ENCODE peak calls at places on chromosomes 2 and 18, in four cellular contexts. X, N, P and A are unnamed samples.

GRCh38 chr2:45000921-45001628 is 8.2 kb downstream of the SIX2 start:
- DNase-seq in X (no peak), N (no peak), P (no peak), A (no peak)

GRCh38 chr18:12256946-12257345 is 2.8 kb downstream of the CIDEA start:
- DNase-seq in X (no peak), N (no peak), P (no peak), A (no peak)

GRCh38 chr2:235230809-235231601 is 262.8 kb upstream of the AGAP1 start:
- DNase-seq in X (no peak), N (peak), P (peak), A (no peak)

GRCh38 chr2:86468162-86469033 is 27.2 kb downstream of the KDM3A start:
- DNase-seq in X (peak), N (no peak), P (no peak), A (no peak)

GRCh38 chr2:148342091-148342490 is 302.5 kb upstream of the EPC2 start:
- DNase-seq in X (no peak), N (no peak), P (no peak), A (no peak)

GRCh38 chr2:137957033-137957432 is 7.2 kb upstream of the HNMT start:
- DNase-seq in X (no peak), N (peak), P (no peak), A (peak)

GRCh38 chr18:32975501-32975900 is 202.7 kb upstream of the KLHL14 start:
- DNase-seq in X (no peak), N (no peak), P (no peak), A (no peak)

GRCh38 chr2:162457021-162457420 is 113.1 kb downstream of the GCA start:
- DNase-seq in X (no peak), N (no peak), P (no peak), A (no peak)

GRCh38 chr2:223000872-223001825 is 50.8 kb upstream of the KCNE4 start:
- DNase-seq in X (no peak), N (no peak), P (no peak), A (no peak)

GRCh38 chr18:44766461-44766860 is 85.8 kb downstream of the SETBP1 start:
- DNase-seq in X (no peak), N (no peak), P (no peak), A (no peak)

GRCh38 chr2:240624950-240625621 is at the start of gene GPR35:
- DNase-seq in X (peak), N (no peak), P (peak), A (peak)

GRCh38 chr18:28030458-28030857 is 146.5 kb downstream of the CDH2 start:
- DNase-seq in X (no peak), N (no peak), P (no peak), A (no peak)

GRCh38 chr2:10632230-10632629 is 57.5 kb downstream of the NOL10 start:
- DNase-seq in X (no peak), N (no peak), P (no peak), A (no peak)

GRCh38 chr18:361941-362913 is 94.4 kb upstream of the THOC1 start:
- DNase-seq in X (no peak), N (peak), P (no peak), A (peak)

GRCh38 chr2:133888107-133888506 is 319.8 kb upstream of the NCKAP5 start:
- DNase-seq in X (no peak), N (no peak), P (no peak), A (no peak)

GRCh38 chr2:98013407-98014042 is 17.8 kb upstream of the TMEM131 start:
- DNase-seq in X (no peak), N (peak), P (no peak), A (peak)

GRCh38 chr18:55515946-55516710 is 71.9 kb downstream of the TCF4 start:
- DNase-seq in X (no peak), N (no peak), P (no peak), A (peak)

GRCh38 chr2:37858725-37859267 is 66.3 kb upstream of the RMDN2 start:
- DNase-seq in X (no peak), N (no peak), P (no peak), A (no peak)

GRCh38 chr2:207475546-207475945 is 54.2 kb upstream of the CREB1 start:
- DNase-seq in X (no peak), N (no peak), P (no peak), A (no peak)

GRCh38 chr18:62539284-62540168 is 16.7 kb downstream of the ZCCHC2 start:
- DNase-seq in X (no peak), N (no peak), P (no peak), A (no peak)

GRCh38 chr2:182937864-182938263 is 71.4 kb upstream of the FRZB start:
- DNase-seq in X (no peak), N (no peak), P (no peak), A (no peak)

GRCh38 chr2:222688912-222689311 is 17.5 kb downstream of the MOGAT1 start:
- DNase-seq in X (no peak), N (peak), P (no peak), A (peak)

GRCh38 chr2:10162586-10163497 is 40.3 kb downstream of the RRM2 start:
- DNase-seq in X (no peak), N (no peak), P (no peak), A (no peak)

GRCh38 chr2:238851751-238852150 is 3.9 kb downstream of the TWIST2 start:
- DNase-seq in X (no peak), N (no peak), P (no peak), A (no peak)

GRCh38 chr2:238848941-238849853 is 1.3 kb downstream of the TWIST2 start:
- DNase-seq in X (no peak), N (no peak), P (no peak), A (peak)

GRCh38 chr2:238848566-238848940 is 668 bp downstream of the TWIST2 start:
- DNase-seq in X (no peak), N (no peak), P (no peak), A (no peak)

GRCh38 chr2:238851026-238851425 is 3.1 kb downstream of the TWIST2 start:
- DNase-seq in X (no peak), N (no peak), P (no peak), A (no peak)

GRCh38 chr2:238850096-238850495 is 2.2 kb downstream of the TWIST2 start:
- DNase-seq in X (no peak), N (no peak), P (no peak), A (no peak)
- H3K4me3 ChIP-seq in X (no peak), N (peak), P (peak), A (peak)

GRCh38 chr2:8249191-8249590 is 432.7 kb upstream of the ID2 start:
- DNase-seq in X (no peak), N (no peak), P (peak), A (no peak)
- H3K4me3 ChIP-seq in X (no peak), N (no peak), P (no peak), A (no peak)

GRCh38 chr2:63844616-63845015 is 2.9 kb downstream of the UGP2 start:
- DNase-seq in X (no peak), N (no peak), P (no peak), A (no peak)
- H3K4me3 ChIP-seq in X (peak), N (peak), P (peak), A (no peak)

GRCh38 chr2:168698959-168699358 is 103.5 kb upstream of the NOSTRIN start:
- DNase-seq in X (no peak), N (no peak), P (no peak), A (no peak)
- H3K4me3 ChIP-seq in X (no peak), N (no peak), P (no peak), A (no peak)

GRCh38 chr2:231460073-231460861 is 4.0 kb downstream of the NCL start:
- DNase-seq in X (peak), N (no peak), P (no peak), A (no peak)

GRCh38 chr2:231463698-231464575 is at the start of gene NCL:
- DNase-seq in X (peak), N (peak), P (peak), A (peak)

GRCh38 chr2:231464576-231465540 is 574 bp upstream of the NCL start:
- DNase-seq in X (peak), N (peak), P (peak), A (no peak)

GRCh38 chr2:231461516-231461971 is 2.7 kb downstream of the NCL start:
- DNase-seq in X (no peak), N (no peak), P (no peak), A (no peak)

GRCh38 chr2:231462729-231463465 is 1.4 kb downstream of the NCL start:
- DNase-seq in X (no peak), N (no peak), P (no peak), A (no peak)
- H3K4me3 ChIP-seq in X (peak), N (peak), P (peak), A (peak)

GRCh38 chr2:210502997-210503621 is 26.6 kb upstream of the LANCL1 start:
- DNase-seq in X (peak), N (peak), P (no peak), A (peak)
- H3K4me3 ChIP-seq in X (no peak), N (peak), P (no peak), A (peak)

GRCh38 chr2:55524884-55525437 is 5.4 kb downstream of the CFAP36 start:
- DNase-seq in X (no peak), N (no peak), P (no peak), A (no peak)

GRCh38 chr2:55526174-55526573 is 6.7 kb downstream of the CFAP36 start:
- DNase-seq in X (no peak), N (no peak), P (no peak), A (no peak)

GRCh38 chr2:55530539-55531081 is 11.1 kb downstream of the CFAP36 start:
- DNase-seq in X (peak), N (no peak), P (no peak), A (no peak)
- H3K4me3 ChIP-seq in X (peak), N (no peak), P (no peak), A (no peak)

DNA sequence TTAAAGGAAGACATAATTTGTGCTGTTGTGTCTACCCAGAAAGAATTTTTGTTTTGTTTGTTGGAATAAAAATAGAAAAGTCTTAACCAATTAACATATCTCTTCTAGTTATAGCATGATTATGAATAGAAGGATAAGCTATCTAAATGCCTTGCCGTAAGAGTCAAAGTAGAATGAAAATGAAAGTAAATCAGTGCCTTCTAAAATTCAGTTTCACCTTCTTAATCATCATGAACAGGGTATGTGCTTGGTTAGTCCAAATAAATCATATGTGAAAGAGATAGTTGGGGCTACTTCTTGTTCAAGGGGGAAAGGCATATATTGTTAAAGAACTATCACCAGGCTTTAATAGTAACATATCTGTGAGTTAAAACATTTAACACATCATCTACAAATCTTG is 91.5 kb downstream of the GULP1 start:
- DNase-seq in X (no peak), N (no peak), P (no peak), A (peak)
- H3K4me3 ChIP-seq in X (no peak), N (no peak), P (peak), A (no peak)